ENCODE peak calls at places on chromosomes 6 and 20, in five cellular contexts. One of them, this sample, is unnamed. For H3K4me1, the result is how much of the 10 kb centered on the place peaks cover.

GRCh38 chr6:150297327-150298028 is 71.3 kb upstream of the IYD start:
- DNase-seq in K562: peak
- DNase-seq in spleen: no peak
- DNase-seq in tibial artery: peak
- DNase-seq in A549: peak
- DNase-seq in this sample: no peak

GRCh38 chr6:135180458-135181332 is at the start of gene MYB:
- DNase-seq in K562: peak
- DNase-seq in spleen: peak
- DNase-seq in tibial artery: no peak
- DNase-seq in A549: peak
- DNase-seq in this sample: peak

GRCh38 chr20:56400001-56400640 is 7.7 kb downstream of the CSTF1 start:
- DNase-seq in K562: peak
- DNase-seq in spleen: no peak
- DNase-seq in tibial artery: peak
- DNase-seq in A549: peak
- DNase-seq in this sample: no peak

GRCh38 chr6:19279137-19279747 is 557.9 kb upstream of the ID4 start:
- DNase-seq in K562: no peak
- DNase-seq in spleen: no peak
- DNase-seq in tibial artery: no peak
- DNase-seq in A549: no peak
- DNase-seq in this sample: no peak

GRCh38 chr6:52689857-52690256 is 18.9 kb downstream of the TMEM14A start:
- DNase-seq in K562: no peak
- DNase-seq in spleen: no peak
- DNase-seq in tibial artery: no peak
- DNase-seq in A549: no peak
- DNase-seq in this sample: no peak

GRCh38 chr6:43867246-43867645 is 97.2 kb downstream of the VEGFA start:
- DNase-seq in K562: no peak
- DNase-seq in spleen: peak
- DNase-seq in tibial artery: no peak
- DNase-seq in A549: no peak
- DNase-seq in this sample: peak

GRCh38 chr6:4848382-4849068 is 72.3 kb downstream of the CDYL start:
- DNase-seq in K562: peak
- DNase-seq in spleen: no peak
- DNase-seq in tibial artery: no peak
- DNase-seq in A549: peak
- DNase-seq in this sample: no peak

GRCh38 chr6:11868392-11868791 is 89.8 kb upstream of the ADTRP start:
- DNase-seq in K562: no peak
- DNase-seq in spleen: no peak
- DNase-seq in tibial artery: no peak
- DNase-seq in A549: no peak
- DNase-seq in this sample: no peak

GRCh38 chr20:20364016-20364746 is 3.7 kb upstream of the INSM1 start:
- DNase-seq in K562: no peak
- DNase-seq in spleen: peak
- DNase-seq in tibial artery: no peak
- DNase-seq in A549: no peak
- DNase-seq in this sample: no peak

GRCh38 chr6:53250137-53250760 is 98.5 kb downstream of the ELOVL5 start:
- DNase-seq in K562: no peak
- DNase-seq in spleen: no peak
- DNase-seq in tibial artery: no peak
- DNase-seq in A549: peak
- DNase-seq in this sample: no peak

GRCh38 chr6:16060039-16060438 is 68.8 kb upstream of the MYLIP start:
- DNase-seq in K562: no peak
- DNase-seq in spleen: no peak
- DNase-seq in tibial artery: no peak
- DNase-seq in A549: no peak
- DNase-seq in this sample: no peak
- H3K4me1 ChIP-seq in K562: under half
- H3K4me1 ChIP-seq in spleen: under half
- H3K4me1 ChIP-seq in tibial artery: under half
- H3K4me1 ChIP-seq in A549: under half
- H3K4me1 ChIP-seq in this sample: under half

GRCh38 chr6:137906020-137906472 is 39.0 kb downstream of the TNFAIP3 start:
- DNase-seq in K562: peak
- DNase-seq in spleen: no peak
- DNase-seq in tibial artery: no peak
- DNase-seq in A549: no peak
- DNase-seq in this sample: no peak

GRCh38 chr6:137902721-137903120 is 35.7 kb downstream of the TNFAIP3 start:
- DNase-seq in K562: no peak
- DNase-seq in spleen: no peak
- DNase-seq in tibial artery: no peak
- DNase-seq in A549: no peak
- DNase-seq in this sample: no peak

GRCh38 chr6:137904822-137905617 is 38.0 kb downstream of the TNFAIP3 start:
- DNase-seq in K562: peak
- DNase-seq in spleen: no peak
- DNase-seq in tibial artery: peak
- DNase-seq in A549: no peak
- DNase-seq in this sample: no peak

GRCh38 chr6:137903274-137903932 is 36.3 kb downstream of the TNFAIP3 start:
- DNase-seq in K562: peak
- DNase-seq in spleen: no peak
- DNase-seq in tibial artery: no peak
- DNase-seq in A549: no peak
- DNase-seq in this sample: no peak

GRCh38 chr6:137903933-137904821 is 37.1 kb downstream of the TNFAIP3 start:
- DNase-seq in K562: peak
- DNase-seq in spleen: no peak
- DNase-seq in tibial artery: no peak
- DNase-seq in A549: peak
- DNase-seq in this sample: no peak
- H3K4me1 ChIP-seq in K562: under half
- H3K4me1 ChIP-seq in spleen: under half
- H3K4me1 ChIP-seq in tibial artery: under half
- H3K4me1 ChIP-seq in A549: under half
- H3K4me1 ChIP-seq in this sample: under half

DNA sequence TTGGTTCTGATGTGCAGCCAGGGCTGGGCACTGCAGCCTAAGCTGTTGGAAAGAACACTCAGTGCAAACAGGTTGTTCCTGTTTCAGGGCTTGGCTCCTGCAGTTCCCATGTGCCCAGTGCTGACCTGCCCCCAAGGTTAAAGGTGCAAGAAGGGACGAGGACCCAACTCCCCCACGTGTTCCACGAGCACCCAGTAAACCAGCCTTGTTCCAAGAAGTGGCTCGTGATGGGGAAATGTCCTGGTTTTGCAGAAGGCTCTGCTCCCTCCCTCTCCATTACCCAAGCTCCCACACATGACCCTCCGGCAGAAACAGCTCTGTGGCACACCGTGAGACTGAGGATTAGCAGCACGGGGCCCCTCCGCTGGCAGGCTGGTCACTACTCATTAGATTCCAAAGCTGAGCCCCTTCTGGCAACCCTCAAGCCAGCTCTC is 9.4 kb downstream of the ACSS1 start:
- DNase-seq in K562: no peak
- DNase-seq in spleen: peak
- DNase-seq in tibial artery: peak
- DNase-seq in A549: no peak
- DNase-seq in this sample: peak
- H3K4me1 ChIP-seq in K562: under half
- H3K4me1 ChIP-seq in spleen: half or more
- H3K4me1 ChIP-seq in tibial artery: half or more
- H3K4me1 ChIP-seq in A549: under half
- H3K4me1 ChIP-seq in this sample: half or more

GRCh38 chr6:108677357-108677756 is 116.6 kb downstream of the FOXO3 start:
- DNase-seq in K562: no peak
- DNase-seq in spleen: no peak
- DNase-seq in tibial artery: no peak
- DNase-seq in A549: no peak
- DNase-seq in this sample: no peak

GRCh38 chr6:108676555-108676954 is 115.8 kb downstream of the FOXO3 start:
- DNase-seq in K562: no peak
- DNase-seq in spleen: no peak
- DNase-seq in tibial artery: no peak
- DNase-seq in A549: no peak
- DNase-seq in this sample: no peak

GRCh38 chr6:108673602-108674001 is 112.9 kb downstream of the FOXO3 start:
- DNase-seq in K562: no peak
- DNase-seq in spleen: no peak
- DNase-seq in tibial artery: no peak
- DNase-seq in A549: peak
- DNase-seq in this sample: no peak

GRCh38 chr6:108675226-108676160 is 114.8 kb downstream of the FOXO3 start:
- DNase-seq in K562: no peak
- DNase-seq in spleen: no peak
- DNase-seq in tibial artery: no peak
- DNase-seq in A549: no peak
- DNase-seq in this sample: no peak

GRCh38 chr6:108677894-108678293 is 117.2 kb downstream of the FOXO3 start:
- DNase-seq in K562: no peak
- DNase-seq in spleen: no peak
- DNase-seq in tibial artery: no peak
- DNase-seq in A549: no peak
- DNase-seq in this sample: no peak
- H3K4me1 ChIP-seq in K562: under half
- H3K4me1 ChIP-seq in spleen: under half
- H3K4me1 ChIP-seq in tibial artery: half or more
- H3K4me1 ChIP-seq in A549: under half
- H3K4me1 ChIP-seq in this sample: under half

GRCh38 chr20:49580818-49581174 is 12.9 kb upstream of the PTGIS start:
- DNase-seq in K562: no peak
- DNase-seq in spleen: no peak
- DNase-seq in tibial artery: no peak
- DNase-seq in A549: no peak
- DNase-seq in this sample: no peak
- H3K4me1 ChIP-seq in K562: under half
- H3K4me1 ChIP-seq in spleen: under half
- H3K4me1 ChIP-seq in tibial artery: half or more
- H3K4me1 ChIP-seq in A549: half or more
- H3K4me1 ChIP-seq in this sample: under half

GRCh38 chr6:13427838-13428527 is 59.4 kb downstream of the GFOD1 start:
- DNase-seq in K562: peak
- DNase-seq in spleen: peak
- DNase-seq in tibial artery: no peak
- DNase-seq in A549: no peak
- DNase-seq in this sample: no peak
- H3K4me1 ChIP-seq in K562: under half
- H3K4me1 ChIP-seq in spleen: half or more
- H3K4me1 ChIP-seq in tibial artery: half or more
- H3K4me1 ChIP-seq in A549: under half
- H3K4me1 ChIP-seq in this sample: half or more

GRCh38 chr6:139153876-139154275 is 19.0 kb downstream of the HECA start:
- DNase-seq in K562: no peak
- DNase-seq in spleen: no peak
- DNase-seq in tibial artery: no peak
- DNase-seq in A549: no peak
- DNase-seq in this sample: no peak
- H3K4me1 ChIP-seq in K562: under half
- H3K4me1 ChIP-seq in spleen: half or more
- H3K4me1 ChIP-seq in tibial artery: half or more
- H3K4me1 ChIP-seq in A549: under half
- H3K4me1 ChIP-seq in this sample: under half

This sample was measured in upper lobe of right lung.